ENCODE peak calls at places on chromosome 15, in four cellular contexts. U, N, T and V are unnamed samples.

GRCh38 chr15:87620393-87620792 is 636.1 kb downstream of the NTRK3 start:
- DNase-seq in U (no peak), N (no peak), T (no peak), V (no peak)

GRCh38 chr15:63188937-63189871 is at the start of gene RAB8B:
- DNase-seq in U (peak), N (peak), T (peak), V (peak)

GRCh38 chr15:79117442-79118204 is 27.0 kb upstream of the RASGRF1 start:
- DNase-seq in U (no peak), N (no peak), T (no peak), V (no peak)

GRCh38 chr15:58877999-58878825 is 55.3 kb downstream of the SLTM start:
- DNase-seq in U (no peak), N (no peak), T (no peak), V (no peak)

GRCh38 chr15:49675051-49675450 is 54.2 kb downstream of the DTWD1 start:
- DNase-seq in U (no peak), N (no peak), T (no peak), V (no peak)

GRCh38 chr15:77027111-77027696 is 32.3 kb downstream of the PSTPIP1 start:
- DNase-seq in U (no peak), N (no peak), T (no peak), V (no peak)

GRCh38 chr15:82810061-82810862 is 834 bp downstream of the WHAMM start:
- DNase-seq in U (no peak), N (no peak), T (no peak), V (no peak)

GRCh38 chr15:93244691-93245615 is 155.9 kb upstream of the RGMA start:
- DNase-seq in U (no peak), N (no peak), T (no peak), V (no peak)

GRCh38 chr15:83848315-83849050 is 194.6 kb downstream of the ADAMTSL3 start:
- DNase-seq in U (no peak), N (no peak), T (no peak), V (no peak)

GRCh38 chr15:70196314-70197291 is 98.9 kb upstream of the TLE3 start:
- DNase-seq in U (no peak), N (peak), T (no peak), V (peak)

GRCh38 chr15:96047255-96047931 is 283.1 kb upstream of the NR2F2 start:
- DNase-seq in U (no peak), N (no peak), T (no peak), V (no peak)

GRCh38 chr15:71532994-71533393 is 277.4 kb upstream of the NR2E3 start:
- DNase-seq in U (peak), N (no peak), T (peak), V (no peak)

GRCh38 chr15:31024330-31024729 is 32.9 kb upstream of the MTMR10 start:
- DNase-seq in U (no peak), N (no peak), T (no peak), V (no peak)

GRCh38 chr15:92011611-92012367 is 158.3 kb downstream of the SLCO3A1 start:
- DNase-seq in U (no peak), N (no peak), T (no peak), V (no peak)

GRCh38 chr15:77650285-77650684 is 17.6 kb upstream of the LINGO1 start:
- DNase-seq in U (peak), N (no peak), T (peak), V (no peak)

GRCh38 chr15:60408438-60409105 is 10.8 kb upstream of the ANXA2 start:
- DNase-seq in U (peak), N (no peak), T (no peak), V (no peak)

GRCh38 chr15:69561071-69561784 is 108.6 kb downstream of the RPLP1 start:
- DNase-seq in U (no peak), N (no peak), T (no peak), V (no peak)

GRCh38 chr15:32981536-32981935 is 213.0 kb downstream of the FMN1 start:
- DNase-seq in U (no peak), N (no peak), T (no peak), V (no peak)

GRCh38 chr15:79478108-79478507 is 46.0 kb downstream of the MINAR1 start:
- DNase-seq in U (no peak), N (no peak), T (no peak), V (no peak)

GRCh38 chr15:20671665-20672064 is 130.1 kb upstream of the GOLGA6L6 start:
- DNase-seq in U (no peak), N (no peak), T (no peak), V (no peak)

GRCh38 chr15:29687204-29687768 is 135.0 kb downstream of the TJP1 start:
- DNase-seq in U (no peak), N (no peak), T (no peak), V (no peak)

GRCh38 chr15:37099321-37100108 is 834 bp downstream of the MEIS2 start:
- DNase-seq in U (no peak), N (no peak), T (peak), V (no peak)

GRCh38 chr15:27328616-27329015 is 357.6 kb downstream of the GABRG3 start:
- DNase-seq in U (no peak), N (no peak), T (no peak), V (no peak)

GRCh38 chr15:92068121-92068520 is 214.6 kb downstream of the SLCO3A1 start:
- DNase-seq in U (peak), N (peak), T (no peak), V (no peak)

GRCh38 chr15:81498314-81498713 is 124.3 kb upstream of the TMC3 start:
- DNase-seq in U (no peak), N (no peak), T (no peak), V (no peak)

GRCh38 chr15:69524296-69524695 is 71.7 kb downstream of the RPLP1 start:
- DNase-seq in U (no peak), N (no peak), T (no peak), V (no peak)

DNA sequence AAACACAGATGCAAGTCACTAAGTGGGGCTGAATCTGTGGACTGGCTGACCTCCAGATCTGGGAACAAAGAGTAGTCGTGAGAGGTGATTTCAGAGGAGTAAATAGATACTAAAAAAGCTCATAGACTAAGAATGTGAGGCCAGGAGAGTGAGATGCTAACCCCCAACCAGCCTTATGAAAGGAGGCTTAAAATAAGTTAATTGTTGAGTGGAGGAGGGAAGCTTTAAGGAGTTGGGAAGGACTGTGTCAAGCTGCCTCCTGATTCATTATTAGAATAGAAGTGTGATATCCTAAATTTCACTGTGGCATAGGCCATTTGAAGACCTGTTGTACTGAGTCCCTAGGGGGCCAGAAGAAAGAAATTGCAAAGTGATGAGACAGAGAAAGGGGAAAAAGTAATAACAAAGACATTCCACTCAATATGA is 107.6 kb downstream of the RBPMS2 start:
- DNase-seq in U (no peak), N (no peak), T (no peak), V (no peak)
- TF ChIP-seq SPI1 in U (no peak), N (no peak), T (no peak), V (no peak)

DNA sequence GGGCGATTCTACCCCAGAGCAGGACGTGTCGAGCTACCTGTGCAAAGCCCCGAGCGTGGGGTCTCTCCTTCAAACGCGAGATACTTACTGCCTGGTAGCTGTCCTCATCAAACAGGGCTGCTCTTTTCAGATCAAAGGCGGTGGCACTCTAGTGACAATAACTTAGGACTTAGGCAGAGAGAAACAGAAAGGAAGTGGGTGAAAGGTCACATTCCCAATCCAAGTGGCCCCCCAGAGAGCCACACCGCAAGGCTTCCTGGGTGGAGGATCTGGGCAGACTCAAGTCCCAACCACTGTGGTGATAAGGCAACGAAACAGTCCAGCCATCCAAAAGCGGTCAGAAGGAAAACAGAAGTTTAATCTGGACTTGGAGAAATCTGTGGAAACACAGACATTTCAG is 227.2 kb downstream of the ADAMTS17 start:
- DNase-seq in U (no peak), N (no peak), T (no peak), V (no peak)
- TF ChIP-seq SPI1 in U (no peak), N (no peak), T (no peak), V (no peak)

GRCh38 chr15:84925906-84926305 is 41.4 kb downstream of the SLC28A1 start:
- DNase-seq in U (no peak), N (no peak), T (no peak), V (no peak)

GRCh38 chr15:84928843-84929168 is 44.3 kb downstream of the SLC28A1 start:
- DNase-seq in U (no peak), N (no peak), T (no peak), V (no peak)

GRCh38 chr15:84926491-84927220 is 42.2 kb downstream of the SLC28A1 start:
- DNase-seq in U (no peak), N (no peak), T (no peak), V (no peak)

GRCh38 chr15:84921121-84921520 is 36.7 kb downstream of the SLC28A1 start:
- DNase-seq in U (no peak), N (no peak), T (no peak), V (no peak)

GRCh38 chr15:84924074-84924700 is 39.7 kb downstream of the SLC28A1 start:
- DNase-seq in U (no peak), N (no peak), T (no peak), V (no peak)
- TF ChIP-seq SPI1 in U (no peak), N (no peak), T (no peak), V (no peak)

GRCh38 chr15:101043011-101043410 is 123.9 kb downstream of the LRRK1 start:
- DNase-seq in U (no peak), N (no peak), T (no peak), V (no peak)

GRCh38 chr15:101044625-101045235 is 125.6 kb downstream of the LRRK1 start:
- DNase-seq in U (no peak), N (no peak), T (no peak), V (no peak)

GRCh38 chr15:101045236-101045646 is 126.1 kb downstream of the LRRK1 start:
- DNase-seq in U (no peak), N (no peak), T (no peak), V (no peak)

GRCh38 chr15:101042320-101042719 is 123.2 kb downstream of the LRRK1 start:
- DNase-seq in U (no peak), N (no peak), T (no peak), V (no peak)

GRCh38 chr15:101043911-101044624 is 124.9 kb downstream of the LRRK1 start:
- DNase-seq in U (no peak), N (no peak), T (no peak), V (no peak)
- TF ChIP-seq SPI1 in U (no peak), N (no peak), T (no peak), V (no peak)

GRCh38 chr15:85316244-85316934 is 64.0 kb upstream of the AKAP13 start:
- DNase-seq in U (no peak), N (no peak), T (no peak), V (no peak)
- TF ChIP-seq SPI1 in U (no peak), N (no peak), T (no peak), V (peak)

DNA sequence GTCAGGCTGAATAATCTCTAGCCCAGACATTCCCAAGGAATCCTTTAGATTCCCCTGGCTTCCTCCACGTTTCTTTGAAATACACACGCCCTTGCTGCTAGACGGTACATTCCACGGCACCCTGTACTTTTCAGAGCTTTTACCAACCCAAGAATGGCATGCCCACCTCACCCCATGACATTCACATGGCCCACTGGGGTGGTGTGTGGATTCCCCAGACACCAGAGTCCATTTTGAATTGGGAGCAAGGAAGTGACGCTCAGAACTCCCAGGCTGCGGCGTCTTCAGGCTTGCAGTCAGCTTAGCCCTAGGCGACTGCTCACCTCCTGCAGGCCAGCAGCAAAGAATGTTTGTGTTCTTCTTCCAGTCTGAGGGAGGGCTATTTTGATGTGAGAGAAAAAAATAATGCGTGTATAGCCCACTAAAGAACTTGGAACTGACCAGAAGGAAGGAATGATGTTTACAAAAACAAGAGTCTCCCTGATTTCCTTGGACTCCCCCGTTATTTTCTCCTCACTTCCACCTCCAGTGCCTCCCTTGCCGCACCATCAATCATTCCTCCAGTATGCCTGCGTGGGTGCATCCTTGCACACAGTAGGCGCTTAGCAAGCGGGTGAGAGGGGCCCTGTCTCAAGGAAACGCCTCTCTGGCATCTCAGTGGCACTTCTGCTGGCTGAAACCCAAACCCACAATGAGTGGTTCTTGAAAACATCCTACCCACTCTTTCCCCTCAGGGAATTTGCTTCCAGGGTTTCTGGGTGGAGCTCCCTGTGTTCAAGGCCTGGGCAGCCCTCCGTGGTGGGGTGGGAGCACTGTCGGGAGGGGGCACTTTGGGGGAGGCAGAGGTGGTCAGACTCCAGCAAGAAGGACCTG is 59.9 kb downstream of the SMAD6 start:
- DNase-seq in U (no peak), N (no peak), T (no peak), V (no peak)
- TF ChIP-seq SPI1 in U (no peak), N (no peak), T (no peak), V (no peak)

DNA sequence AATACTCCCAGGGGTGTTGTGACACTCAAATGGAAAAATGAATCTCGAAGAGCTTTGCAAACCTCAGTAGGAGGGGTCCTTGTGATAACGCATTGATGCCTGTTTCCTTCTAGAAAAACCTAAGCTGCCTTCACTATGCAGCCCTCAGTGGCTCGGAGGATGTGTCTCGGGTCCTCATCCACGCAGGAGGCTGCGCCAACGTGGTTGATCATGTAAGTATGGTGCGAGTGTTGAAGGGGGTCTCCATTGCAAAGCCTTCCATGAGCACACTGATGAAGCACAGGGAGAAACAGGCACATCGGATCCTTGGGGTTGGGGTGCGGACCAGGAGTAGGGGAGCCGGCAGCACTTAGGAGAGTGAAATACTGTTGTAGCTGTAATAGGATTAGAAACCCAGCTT is 22.3 kb downstream of the ANKDD1A start:
- DNase-seq in U (no peak), N (no peak), T (no peak), V (no peak)
- TF ChIP-seq SPI1 in U (no peak), N (no peak), T (no peak), V (no peak)